ENCODE peak calls at places on chromosomes 12 and 14, in ten cellular contexts. V, N, I, S, C, Z, B, H, G and A are unnamed samples.
A peak's percentile ranks its signal among the peaks of the same experiment; 100 is the strongest.

GRCh38 chr14:89367449-89368120 is 49.4 kb downstream of the FOXN3 start:
- DNase-seq in V (no peak), N (no peak), H (no peak), B (no peak), G (no peak), I (no peak), S (no peak), Z (no peak), C (no peak), A (no peak)

GRCh38 chr14:100430571-100430970 is 107.4 kb downstream of the SLC25A47 start:
- DNase-seq in S (no peak), N (no peak), Z (no peak), V (no peak), B (no peak), C (no peak), I (no peak), G (no peak), H (no peak), A (no peak)

GRCh38 chr12:11893998-11894397 is 176.7 kb upstream of the BCL2L14 start:
- DNase-seq in C (no peak), V (no peak), S (no peak), I (no peak), B (no peak), N (no peak), H (no peak), Z (no peak), G (no peak), A (no peak)

GRCh38 chr12:29537292-29537691 is 39.8 kb upstream of the OVCH1 start:
- DNase-seq in V (no peak), I (no peak), H (no peak), G (no peak), N (no peak), C (peak; percentile 27), B (no peak), S (no peak), Z (no peak), A (no peak)

GRCh38 chr14:52961060-52961639 is 10.3 kb upstream of the FERMT2 start:
- DNase-seq in N (peak; percentile 86), Z (peak; percentile 80), B (peak; percentile 66), G (peak; percentile 68), V (peak; percentile 69), C (peak; percentile 74), S (no peak), I (peak; percentile 72), H (no peak), A (peak; percentile 48)

GRCh38 chr12:120213758-120214157 is 12.8 kb upstream of the RPLP0 start:
- DNase-seq in I (no peak), C (no peak), H (no peak), N (no peak), Z (no peak), V (no peak), B (no peak), G (no peak), S (no peak), A (no peak)

GRCh38 chr12:67263416-67263960 is 5.7 kb upstream of the CAND1 start:
- DNase-seq in V (no peak), B (no peak), C (no peak), N (no peak), S (no peak), I (no peak), H (no peak), G (no peak), Z (no peak), A (no peak)

GRCh38 chr12:112375105-112375504 is 7.1 kb downstream of the HECTD4 start:
- DNase-seq in G (no peak), S (no peak), Z (peak; percentile 29), H (no peak), I (no peak), C (no peak), N (no peak), B (no peak), V (no peak), A (no peak)

GRCh38 chr12:40439771-40440492 is 215.1 kb downstream of the LRRK2 start:
- DNase-seq in I (peak; percentile 4), H (no peak), V (no peak), G (no peak), B (no peak), S (no peak), Z (peak; percentile 2), N (no peak), C (no peak), A (no peak)

GRCh38 chr14:69008411-69008810 is 29.3 kb upstream of the ACTN1 start:
- DNase-seq in S (no peak), Z (no peak), I (peak; percentile 30), C (peak; percentile 68), N (no peak), H (no peak), V (no peak), B (no peak), G (peak; percentile 46), A (no peak)

GRCh38 chr12:52084491-52085231 is 5.2 kb downstream of the SMIM41 start:
- DNase-seq in G (no peak), C (no peak), V (no peak), B (no peak), S (no peak), H (no peak), I (no peak), N (no peak), Z (no peak), A (no peak)

GRCh38 chr12:52085682-52086180 is 6.2 kb downstream of the SMIM41 start:
- DNase-seq in N (no peak), V (no peak), G (no peak), I (no peak), S (no peak), B (no peak), Z (no peak), C (no peak), H (no peak), A (no peak)

GRCh38 chr12:52087961-52088820 is 8.7 kb downstream of the SMIM41 start:
- DNase-seq in S (no peak), C (no peak), H (no peak), G (no peak), Z (no peak), I (no peak), V (no peak), N (no peak), B (peak; percentile 62), A (no peak)

GRCh38 chr12:52086944-52087835 is 7.7 kb downstream of the SMIM41 start:
- DNase-seq in N (no peak), V (no peak), G (no peak), B (no peak), H (no peak), Z (no peak), I (no peak), C (no peak), S (no peak), A (no peak)

GRCh38 chr12:52086366-52086765 is 6.9 kb downstream of the SMIM41 start:
- DNase-seq in I (peak; percentile 38), N (no peak), H (no peak), G (no peak), V (no peak), Z (no peak), B (no peak), S (no peak), C (no peak), A (no peak)
- H3K4me2 ChIP-seq in I (no peak overlapping the region), N (no peak overlapping the region), H (no peak overlapping the region), G (no peak overlapping the region), V (no peak overlapping the region), Z (no peak overlapping the region), B (no peak overlapping the region), S (no peak overlapping the region), C (no peak overlapping the region), A (no peak overlapping the region)

GRCh38 chr12:6426882-6427671 is 17.7 kb upstream of the CD27 start:
- DNase-seq in N (no peak), V (no peak), S (no peak), C (no peak), Z (no peak), G (no peak), I (no peak), B (peak; percentile 24), H (no peak), A (peak; percentile 58)

GRCh38 chr12:6424008-6424347 is 20.8 kb upstream of the CD27 start:
- DNase-seq in S (no peak), V (no peak), C (no peak), Z (no peak), H (no peak), I (no peak), G (no peak), N (no peak), B (no peak), A (no peak)

GRCh38 chr12:6423267-6424007 is 21.3 kb upstream of the CD27 start:
- DNase-seq in H (peak; percentile 48), B (peak; percentile 85), N (peak; percentile 97), G (peak; percentile 93), S (peak; percentile 79), C (peak; percentile 92), V (peak; percentile 94), I (peak; percentile 98), Z (peak; percentile 93), A (peak; percentile 86)

GRCh38 chr12:6424848-6425247 is 19.9 kb upstream of the CD27 start:
- DNase-seq in S (no peak), B (no peak), H (no peak), G (no peak), V (no peak), I (no peak), Z (no peak), C (no peak), N (no peak), A (no peak)

GRCh38 chr12:6425588-6426531 is 18.9 kb upstream of the CD27 start:
- DNase-seq in G (no peak), H (no peak), B (no peak), S (no peak), N (no peak), V (no peak), Z (peak; percentile 40), I (no peak), C (no peak), A (no peak)
- H3K27ac ChIP-seq in G (no peak overlapping the region), H (no peak overlapping the region), B (no peak overlapping the region), S (no peak overlapping the region), N (no peak overlapping the region), V (no peak overlapping the region), Z (peak overlapping the region; percentile 63), I (no peak overlapping the region), C (no peak overlapping the region), A (no peak overlapping the region)

GRCh38 chr14:48193893-48194292 is 518.5 kb upstream of the MDGA2 start:
- DNase-seq in G (no peak), B (no peak), H (no peak), I (no peak), S (no peak), V (no peak), C (no peak), Z (no peak), N (peak; percentile 34), A (no peak)
- H3K4me2 ChIP-seq in G (no peak overlapping the region), B (no peak overlapping the region), H (no peak overlapping the region), I (no peak overlapping the region), S (no peak overlapping the region), V (no peak overlapping the region), C (no peak overlapping the region), Z (no peak overlapping the region), N (no peak overlapping the region), A (no peak overlapping the region)

DNA sequence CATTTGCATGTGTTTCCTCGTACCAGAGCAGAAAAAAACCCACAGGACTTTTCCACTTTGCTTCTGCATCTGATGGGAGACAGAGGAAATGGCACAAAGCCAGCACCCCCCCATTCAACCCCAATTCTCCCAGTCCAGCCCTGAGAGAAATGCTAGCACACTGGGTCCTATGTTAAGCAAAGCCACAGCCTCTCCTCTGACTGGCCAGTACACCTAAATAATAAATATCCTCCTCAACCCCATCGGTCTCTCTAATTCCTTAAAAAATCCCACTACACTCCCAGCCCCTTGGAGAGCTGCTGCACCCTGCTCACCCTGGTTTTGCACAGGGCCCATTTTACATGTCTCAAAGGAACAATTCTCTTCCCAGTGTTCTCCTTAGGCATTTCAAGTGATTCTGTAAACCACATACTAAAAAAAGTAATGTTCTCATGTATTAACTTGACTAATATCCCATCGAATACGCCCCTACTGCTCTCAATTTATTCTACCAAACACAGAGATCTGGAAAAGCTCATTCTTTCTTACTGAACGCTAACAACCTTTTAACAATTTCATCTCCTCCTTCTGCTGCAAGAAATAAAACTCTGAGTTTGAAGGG is 17.4 kb upstream of the TSPAN11 start:
- DNase-seq in V (no peak), N (no peak), I (peak; percentile 24), C (no peak), G (no peak), S (no peak), H (no peak), B (no peak), Z (no peak), A (no peak)
- H3K27ac ChIP-seq in V (no peak overlapping the region), N (no peak overlapping the region), I (peak overlapping the region; percentile 48), C (no peak overlapping the region), G (peak overlapping the region; percentile 88), S (no peak overlapping the region), H (no peak overlapping the region), B (no peak overlapping the region), Z (no peak overlapping the region), A (no peak overlapping the region)